ENCODE peak calls at places on chromosomes 11 and 22, in five cellular contexts. X, U, Q, P and N are unnamed samples.

GRCh38 chr11:93727985-93728791 is 13.1 kb downstream of the TAF1D start:
- DNase-seq in X (peak), U (no peak), Q (peak), P (no peak), N (no peak)

GRCh38 chr11:69292221-69292648 is 1.7 kb upstream of the MYEOV start:
- DNase-seq in X (peak), U (no peak), Q (peak), P (no peak), N (no peak)

GRCh38 chr22:31329453-31330215 is 16.5 kb downstream of the PATZ1 start:
- DNase-seq in X (no peak), U (no peak), Q (no peak), P (no peak), N (no peak)

GRCh38 chr11:120384476-120384875 is 48.3 kb downstream of the ARHGEF12 start:
- DNase-seq in X (peak), U (no peak), Q (no peak), P (no peak), N (no peak)

GRCh38 chr11:5550440-5551095 is 2.2 kb upstream of the OR52H1 start:
- DNase-seq in X (peak), U (no peak), Q (no peak), P (peak), N (no peak)

GRCh38 chr22:23498811-23499798 is 81.0 kb downstream of the IGLL1 start:
- DNase-seq in X (no peak), U (no peak), Q (no peak), P (no peak), N (no peak)

GRCh38 chr11:69963533-69964246 is 114.4 kb upstream of the ANO1 start:
- DNase-seq in X (no peak), U (no peak), Q (no peak), P (no peak), N (no peak)

GRCh38 chr11:46120711-46121327 is 435 bp downstream of the PHF21A start:
- DNase-seq in X (peak), U (no peak), Q (peak), P (no peak), N (peak)

GRCh38 chr22:29331658-29332300 is 16.3 kb upstream of the RASL10A start:
- DNase-seq in X (no peak), U (no peak), Q (no peak), P (no peak), N (no peak)

GRCh38 chr22:43292633-43293025 is 50.5 kb downstream of the SCUBE1 start:
- DNase-seq in X (no peak), U (no peak), Q (no peak), P (no peak), N (no peak)

GRCh38 chr11:126927628-126928027 is 72.9 kb downstream of the KIRREL3 start:
- DNase-seq in X (peak), U (no peak), Q (no peak), P (no peak), N (no peak)

GRCh38 chr22:46180370-46181137 is 30.2 kb downstream of the PPARA start:
- DNase-seq in X (no peak), U (no peak), Q (no peak), P (no peak), N (no peak)

GRCh38 chr22:30889268-30889995 is 79.1 kb downstream of the MORC2 start:
- DNase-seq in X (no peak), U (no peak), Q (no peak), P (no peak), N (no peak)

GRCh38 chr11:66548774-66549630 is 2.3 kb downstream of the ACTN3 start:
- DNase-seq in X (no peak), U (no peak), Q (no peak), P (no peak), N (no peak)

GRCh38 chr11:57336111-57336666 is 497 bp upstream of the SSRP1 start:
- DNase-seq in X (no peak), U (no peak), Q (no peak), P (no peak), N (no peak)

GRCh38 chr11:118258410-118258809 is 5.7 kb downstream of the MPZL2 start:
- DNase-seq in X (peak), U (no peak), Q (peak), P (no peak), N (no peak)

GRCh38 chr11:12961615-12962014 is 47.5 kb upstream of the RASSF10 start:
- DNase-seq in X (no peak), U (no peak), Q (no peak), P (no peak), N (no peak)

GRCh38 chr11:47236482-47236881 is 12.1 kb downstream of the ACP2 start:
- DNase-seq in X (peak), U (no peak), Q (no peak), P (no peak), N (no peak)

GRCh38 chr22:36352775-36353507 is 34.8 kb downstream of the MYH9 start:
- DNase-seq in X (no peak), U (no peak), Q (no peak), P (no peak), N (no peak)